ENCODE peak calls at places on chromosomes 1 and 21, in seven cellular contexts. X is hepatocyte, B is GM23248, G is MM.1S, J is PC-9, K is PC-3, I is HCT116. C is an unnamed sample.
A peak's percentile ranks its signal among the peaks of the same experiment; 100 is the strongest.

GRCh38 chr21:45420623-45421041 is 15.7 kb downstream of the COL18A1 start:
- DNase-seq in X (peak; percentile 70), B (no peak), G (no peak), J (no peak), K (no peak), I (no peak), C (no peak)

GRCh38 chr1:27343639-27344025 is 1.8 kb downstream of the SYTL1 start:
- DNase-seq in X (no peak), B (no peak), G (no peak), J (no peak), K (no peak), I (no peak), C (no peak)

GRCh38 chr1:244239261-244239770 is 188.2 kb downstream of the ZBTB18 start:
- DNase-seq in X (no peak), B (no peak), G (peak; percentile 53), J (no peak), K (no peak), I (no peak), C (no peak)

GRCh38 chr1:198143797-198144196 is 13.0 kb upstream of the NEK7 start:
- DNase-seq in X (no peak), B (no peak), G (peak; percentile 77), J (no peak), K (no peak), I (no peak), C (no peak)

GRCh38 chr1:55309053-55309452 is 93.9 kb upstream of the USP24 start:
- DNase-seq in X (no peak), B (no peak), G (no peak), J (no peak), K (no peak), I (no peak), C (no peak)

GRCh38 chr1:80453775-80454174 is 1347.0 kb upstream of the ADGRL2 start:
- DNase-seq in X (no peak), B (no peak), G (no peak), J (no peak), K (no peak), I (no peak), C (no peak)

GRCh38 chr1:26401891-26402290 is 8.7 kb upstream of the LIN28A start:
- DNase-seq in X (no peak), B (no peak), G (no peak), J (no peak), K (no peak), I (no peak), C (no peak)

GRCh38 chr1:89800022-89800655 is 20.7 kb upstream of the LRRC8D start:
- DNase-seq in X (no peak), B (no peak), G (no peak), J (no peak), K (no peak), I (no peak), C (no peak)

GRCh38 chr21:14677023-14677422 is 130.9 kb upstream of the SAMSN1 start:
- DNase-seq in X (no peak), B (no peak), G (no peak), J (no peak), K (no peak), I (no peak), C (no peak)

GRCh38 chr1:59592924-59593323 is 221.8 kb upstream of the HOOK1 start:
- DNase-seq in X (no peak), B (no peak), G (no peak), J (no peak), K (no peak), I (no peak), C (no peak)

GRCh38 chr1:206505702-206506375 is 1.5 kb upstream of the RASSF5 start:
- DNase-seq in X (no peak), B (peak; percentile 64), G (no peak), J (no peak), K (peak; percentile 74), I (no peak), C (peak; percentile 61)

GRCh38 chr1:176566004-176566975 is 103.3 kb downstream of the PAPPA2 start:
- DNase-seq in X (no peak), B (peak; percentile 62), G (no peak), J (no peak), K (peak; percentile 7), I (no peak), C (no peak)

GRCh38 chr1:160118928-160119327 is 3.4 kb downstream of the ATP1A2 start:
- DNase-seq in X (no peak), B (no peak), G (no peak), J (no peak), K (no peak), I (no peak), C (no peak)

GRCh38 chr1:245580651-245581050 is 425.9 kb downstream of the KIF26B start:
- DNase-seq in X (no peak), B (no peak), G (no peak), J (no peak), K (no peak), I (no peak), C (no peak)

GRCh38 chr1:230122361-230123279 is 55.6 kb downstream of the GALNT2 start:
- DNase-seq in X (no peak), B (no peak), G (peak; percentile 74), J (no peak), K (no peak), I (no peak), C (no peak)

GRCh38 chr1:230126529-230127104 is 59.6 kb downstream of the GALNT2 start:
- DNase-seq in X (no peak), B (no peak), G (no peak), J (no peak), K (no peak), I (no peak), C (no peak)

GRCh38 chr1:230125633-230126528 is 58.8 kb downstream of the GALNT2 start:
- DNase-seq in X (no peak), B (peak; percentile 60), G (no peak), J (no peak), K (peak; percentile 80), I (no peak), C (no peak)

GRCh38 chr1:230123280-230124186 is 56.5 kb downstream of the GALNT2 start:
- DNase-seq in X (no peak), B (no peak), G (peak; percentile 100), J (no peak), K (no peak), I (no peak), C (no peak)

DNA sequence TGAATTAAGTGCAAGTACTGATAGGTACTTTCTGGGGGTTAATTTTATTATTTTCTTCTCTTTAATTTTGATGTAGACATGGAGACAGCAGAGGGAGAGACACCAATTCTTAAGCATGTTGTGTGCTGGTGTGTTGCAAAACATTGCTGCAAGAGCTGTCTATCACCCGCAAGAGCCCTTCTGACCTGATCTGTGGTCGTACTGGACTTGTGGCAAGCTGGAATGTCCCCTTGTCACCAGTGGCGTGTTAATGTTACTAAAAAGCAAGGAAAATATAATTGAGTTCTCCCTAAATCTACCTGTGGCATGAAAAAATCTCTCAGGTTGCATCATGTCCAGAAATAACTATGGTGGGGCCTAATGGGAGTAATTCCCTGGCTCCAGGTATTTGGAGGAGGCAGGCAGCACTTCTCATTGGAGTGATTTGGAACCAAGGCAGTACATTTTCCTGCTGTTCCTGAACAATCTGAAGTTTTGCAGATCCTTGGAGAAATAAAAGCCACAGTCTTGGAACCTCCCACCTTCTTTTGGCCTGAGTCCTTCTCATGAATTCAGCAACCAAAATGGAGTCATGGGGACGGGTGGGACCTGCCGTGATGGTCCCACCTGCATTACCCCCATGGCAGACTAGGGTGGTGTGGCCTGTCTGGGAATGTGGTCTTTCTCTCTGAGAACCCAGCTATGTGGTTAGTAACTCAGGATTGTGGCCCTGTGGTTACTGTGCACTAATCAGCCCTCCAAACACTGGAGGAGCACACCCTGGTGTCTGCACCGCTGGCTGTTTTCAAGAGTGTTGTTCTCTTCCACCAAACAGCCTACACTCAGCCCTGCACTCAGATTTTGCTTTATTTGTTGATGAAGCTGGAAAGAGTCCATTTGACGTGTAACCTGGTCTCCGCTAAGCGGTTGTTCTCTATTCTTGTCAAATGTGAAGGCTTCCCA is 57.4 kb downstream of the GALNT2 start:
- DNase-seq in X (no peak), B (no peak), G (peak; percentile 57), J (no peak), K (no peak), I (no peak), C (no peak)
- TF ChIP-seq EZH2 in X (no peak), B (no peak), G (no peak), J (no peak), K (no peak), I (no peak), C (no peak)

GRCh38 chr1:50357186-50357585 is 66.1 kb downstream of the DMRTA2 start:
- DNase-seq in X (no peak), B (no peak), G (no peak), J (no peak), K (no peak), I (no peak), C (no peak)

GRCh38 chr1:50354813-50355212 is 68.4 kb downstream of the DMRTA2 start:
- DNase-seq in X (no peak), B (no peak), G (no peak), J (no peak), K (no peak), I (no peak), C (no peak)

GRCh38 chr1:50358962-50359361 is 64.3 kb downstream of the DMRTA2 start:
- DNase-seq in X (no peak), B (no peak), G (no peak), J (no peak), K (no peak), I (no peak), C (peak; percentile 29)
- H3K9me2 ChIP-seq in X (no peaks in the 10 kb centered on the region), B (no peaks in the 10 kb centered on the region), G (no peaks in the 10 kb centered on the region), J (no peaks in the 10 kb centered on the region), K (no peaks in the 10 kb centered on the region), I (no peaks in the 10 kb centered on the region), C (no peaks in the 10 kb centered on the region)

DNA sequence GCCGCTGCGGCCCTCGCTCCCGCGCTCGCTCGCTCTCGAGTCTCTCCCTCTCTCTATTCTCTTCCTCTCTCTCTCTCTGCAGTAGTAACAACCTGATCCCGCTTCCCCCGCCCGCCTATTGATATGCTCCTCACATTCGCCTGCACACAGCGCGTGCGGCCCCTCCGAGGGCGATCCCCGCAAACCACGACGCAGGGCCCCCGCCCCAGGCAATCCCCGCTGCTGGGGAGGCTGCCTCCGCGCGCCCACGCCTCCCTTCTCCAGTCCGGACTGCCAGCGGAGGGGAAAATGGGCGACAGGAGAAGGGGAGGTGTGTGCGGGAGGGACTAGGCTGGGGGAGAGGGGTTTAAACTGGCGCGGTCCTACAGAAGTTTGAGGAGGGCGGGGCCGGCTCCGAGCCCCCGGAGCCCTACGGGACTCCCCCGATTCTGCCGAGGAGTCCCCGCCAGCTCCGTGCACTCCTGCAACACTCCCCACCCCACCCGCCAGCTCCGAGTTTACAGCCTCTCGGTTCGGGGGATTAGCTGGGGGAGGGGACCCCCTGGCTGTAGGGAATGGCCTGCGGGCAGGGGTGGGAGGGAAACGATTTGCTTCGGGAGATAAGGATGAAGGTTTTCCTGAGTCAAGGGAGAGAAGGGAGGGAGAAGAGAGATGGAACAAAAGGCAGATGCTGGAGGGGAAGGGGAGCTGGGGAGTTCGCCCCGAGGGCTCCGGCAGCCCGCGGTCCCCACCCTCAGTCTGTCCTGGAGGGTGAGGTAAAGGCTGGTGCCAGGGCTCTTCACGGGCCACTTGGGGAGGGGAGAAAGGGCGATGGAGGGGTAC is 66.6 kb downstream of the SYT2 start:
- DNase-seq in X (peak; percentile 21), B (peak; percentile 27), G (no peak), J (no peak), K (no peak), I (no peak), C (peak; percentile 72)
- TF ChIP-seq EZH2 in X (peak; percentile 42), B (peak; percentile 32), G (peak; percentile 59), J (no peak), K (peak; percentile 82), I (no peak), C (no peak)

DNA sequence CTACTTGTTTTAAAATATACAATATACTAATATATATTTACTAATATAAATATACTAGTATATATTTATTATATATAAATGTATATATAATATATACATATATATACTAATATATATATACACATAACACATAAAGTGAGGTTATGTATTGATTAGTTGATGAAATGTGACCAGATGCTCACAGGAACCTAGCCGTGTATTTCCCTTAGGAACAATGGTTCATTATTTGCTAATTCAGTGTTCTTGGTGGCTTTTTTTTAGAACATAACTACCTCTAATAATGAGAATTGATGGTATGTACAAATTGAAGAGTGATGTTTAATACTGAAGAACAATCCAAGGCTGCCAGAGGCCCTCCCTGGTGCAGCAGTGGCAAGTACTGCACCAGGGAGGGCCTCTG is 37.9 kb upstream of the ITPKB start:
- DNase-seq in X (no peak), B (no peak), G (no peak), J (no peak), K (no peak), I (no peak), C (no peak)
- H3K9me2 ChIP-seq in X (no peaks in the 10 kb centered on the region), B (no peaks in the 10 kb centered on the region), G (no peaks in the 10 kb centered on the region), J (peaks cover 4% of the 10 kb centered on the region), K (no peaks in the 10 kb centered on the region), I (no peaks in the 10 kb centered on the region), C (no peaks in the 10 kb centered on the region)

C was measured in GM23338.